ENCODE peak calls at places on chromosomes 12 and 14, in nine cellular contexts. Z, P, G, D, C, L, F, U and J are unnamed samples.

GRCh38 chr12:68977909-68978610 is 45.1 kb upstream of the CPM start:
- DNase-seq in Z (no peak), G (no peak), U (no peak), P (no peak), L (no peak), F (no peak), C (no peak), D (no peak), J (no peak)

GRCh38 chr12:58504539-58504938 is 415.8 kb downstream of the LRIG3 start:
- DNase-seq in U (no peak), Z (no peak), F (no peak), P (no peak), L (no peak), D (peak; percentile 87), C (peak; percentile 76), G (no peak), J (no peak)

GRCh38 chr14:78637489-78637888 is 467.3 kb downstream of the NRXN3 start:
- DNase-seq in C (no peak), F (no peak), P (no peak), U (no peak), L (no peak), D (no peak), Z (no peak), G (no peak), J (no peak)

GRCh38 chr12:104825408-104825807 is 132.7 kb downstream of the SLC41A2 start:
- DNase-seq in Z (no peak), L (no peak), C (peak; percentile 27), D (peak; percentile 18), P (no peak), G (no peak), F (no peak), U (no peak), J (no peak)

GRCh38 chr14:56855891-56856461 is 45.7 kb upstream of the OTX2 start:
- DNase-seq in L (no peak), F (no peak), P (no peak), Z (no peak), U (peak; percentile 77), G (peak; percentile 66), C (no peak), D (no peak), J (no peak)

GRCh38 chr14:76776306-76777251 is 15.3 kb downstream of the VASH1 start:
- DNase-seq in P (no peak), L (no peak), U (peak; percentile 21), Z (no peak), C (no peak), D (no peak), F (no peak), G (no peak), J (no peak)

GRCh38 chr12:19811922-19812321 is 372.6 kb downstream of the AEBP2 start:
- DNase-seq in Z (no peak), C (no peak), L (no peak), P (no peak), D (no peak), F (no peak), U (no peak), G (no peak), J (no peak)

GRCh38 chr12:54740882-54741281 is 92.7 kb upstream of the DCD start:
- DNase-seq in F (no peak), Z (no peak), D (no peak), P (no peak), U (no peak), L (no peak), G (no peak), C (no peak), J (no peak)

GRCh38 chr14:55579724-55580400 is at the start of gene KTN1:
- DNase-seq in G (peak; percentile 89), D (peak; percentile 80), C (peak; percentile 84), F (peak; percentile 68), Z (peak; percentile 83), U (peak; percentile 81), L (peak; percentile 76), P (peak; percentile 81), J (peak; percentile 74)

GRCh38 chr12:52581481-52581880 is 7.8 kb upstream of the KRT74 start:
- DNase-seq in Z (no peak), D (peak; percentile 5), U (no peak), F (no peak), L (no peak), C (peak; percentile 27), P (no peak), G (no peak), J (no peak)

GRCh38 chr12:12696562-12697383 is 790 bp upstream of the GPR19 start:
- DNase-seq in L (peak; percentile 76), U (peak; percentile 92), Z (peak; percentile 91), G (peak; percentile 93), F (peak; percentile 76), P (peak; percentile 92), D (peak; percentile 77), C (peak; percentile 84), J (peak; percentile 78)

GRCh38 chr12:97148941-97149559 is 242.0 kb downstream of the NEDD1 start:
- DNase-seq in U (no peak), D (no peak), L (no peak), G (peak; percentile 47), C (peak; percentile 36), P (peak; percentile 60), F (peak; percentile 32), Z (no peak), J (no peak)

GRCh38 chr12:112303004-112303403 is 79.2 kb downstream of the HECTD4 start:
- DNase-seq in L (peak; percentile 6), D (peak; percentile 38), Z (no peak), G (no peak), F (no peak), C (peak; percentile 86), P (no peak), U (no peak), J (no peak)

GRCh38 chr12:116189692-116190091 is 87.8 kb downstream of the MED13L start:
- DNase-seq in C (no peak), U (no peak), Z (no peak), D (no peak), L (no peak), P (no peak), G (no peak), F (no peak), J (no peak)

GRCh38 chr14:74705607-74706006 is 7.3 kb downstream of the AREL1 start:
- DNase-seq in G (no peak), F (no peak), C (no peak), U (no peak), D (no peak), Z (no peak), P (no peak), L (no peak), J (no peak)

GRCh38 chr14:102046337-102047278 is 40.2 kb downstream of the HSP90AA1 start:
- DNase-seq in U (peak; percentile 89), F (peak; percentile 32), D (peak; percentile 44), L (no peak), G (peak; percentile 90), C (no peak), P (peak; percentile 79), Z (no peak), J (no peak)

GRCh38 chr14:84421611-84422010 is 1108.3 kb upstream of the FLRT2 start:
- DNase-seq in P (no peak), Z (no peak), U (no peak), C (no peak), L (no peak), F (no peak), G (no peak), D (no peak), J (no peak)

GRCh38 chr14:70188292-70188607 is 501 bp downstream of the SLC8A3 start:
- DNase-seq in U (no peak), L (peak; percentile 1), D (peak; percentile 13), Z (peak; percentile 26), C (peak; percentile 24), P (no peak), G (no peak), F (no peak), J (no peak)

GRCh38 chr12:98955284-98955683 is 310.2 kb downstream of the APAF1 start:
- DNase-seq in U (no peak), C (peak; percentile 16), D (no peak), P (no peak), Z (no peak), L (no peak), G (no peak), F (no peak), J (no peak)

GRCh38 chr12:43882578-43883178 is 46.8 kb downstream of the TMEM117 start:
- DNase-seq in P (no peak), F (no peak), Z (no peak), L (no peak), G (peak; percentile 12), C (peak; percentile 51), U (no peak), D (peak; percentile 47), J (no peak)